ENCODE peak calls at places on chromosomes 3 and 15, in five cellular contexts. F is WERI-Rb-1, I is heart right ventricle, C is Peyer's patch, R is body of pancreas. A is an unnamed sample.

GRCh38 chr15:98801234-98801561 is 152.9 kb downstream of the IGF1R start:
- DNase-seq in F (no peak), I (no peak), R (no peak), C (no peak), A (no peak)

GRCh38 chr3:146166450-146167222 is 5.7 kb upstream of the PLOD2 start:
- DNase-seq in R (peak), I (no peak), F (no peak), C (no peak), A (no peak)

GRCh38 chr15:40511472-40512133 is 40.8 kb downstream of the CHST14 start:
- DNase-seq in C (peak), R (peak), F (no peak), I (peak), A (peak)

GRCh38 chr15:99100245-99101173 is 4.4 kb upstream of the SYNM start:
- DNase-seq in C (peak), R (peak), I (peak), F (peak), A (no peak)

GRCh38 chr15:66777596-66778313 is 75.7 kb downstream of the SMAD6 start:
- DNase-seq in C (no peak), I (no peak), R (no peak), F (no peak), A (no peak)

GRCh38 chr3:64109438-64109837 is 86.1 kb upstream of the PSMD6 start:
- DNase-seq in C (no peak), R (peak), I (peak), F (peak), A (no peak)

GRCh38 chr15:67836477-67836876 is 3.4 kb downstream of the RNU6-1 start:
- DNase-seq in I (no peak), C (peak), F (peak), R (peak), A (no peak)

GRCh38 chr3:158748237-158748828 is 16.1 kb upstream of the RARRES1 start:
- DNase-seq in I (peak), C (peak), R (peak), F (no peak), A (no peak)

GRCh38 chr3:196712514-196713413 is 587 bp downstream of the PIGX start:
- DNase-seq in F (no peak), C (peak), R (peak), I (peak), A (peak)

GRCh38 chr15:85504739-85505676 is 124.6 kb downstream of the AKAP13 start:
- DNase-seq in I (peak), F (peak), R (peak), C (peak), A (peak)

GRCh38 chr3:150370129-150370602 is 37.9 kb upstream of the TSC22D2 start:
- DNase-seq in R (peak), C (peak), I (peak), F (no peak), A (peak)

GRCh38 chr3:32018723-32019564 is 37.4 kb downstream of the ZNF860 start:
- DNase-seq in C (no peak), F (no peak), R (peak), I (peak), A (no peak)

GRCh38 chr3:46830801-46831200 is 32.4 kb downstream of the MYL3 start:
- DNase-seq in C (no peak), F (no peak), R (no peak), I (no peak), A (no peak)

GRCh38 chr15:90205886-90206285 is 4.8 kb downstream of the SEMA4B start:
- DNase-seq in I (no peak), R (no peak), C (no peak), F (no peak), A (no peak)

GRCh38 chr3:178568152-178568753 is 32.0 kb downstream of the KCNMB2 start:
- DNase-seq in I (no peak), C (no peak), R (no peak), F (no peak), A (no peak)

GRCh38 chr3:42518800-42519567 is 16.5 kb downstream of the VIPR1 start:
- DNase-seq in C (no peak), R (no peak), F (peak), I (no peak), A (no peak)

GRCh38 chr3:14774431-14774830 is 44.3 kb upstream of the FGD5 start:
- DNase-seq in C (peak), F (no peak), I (no peak), R (no peak), A (no peak)

GRCh38 chr3:25960776-25961175 is 170.9 kb downstream of the OXSM start:
- DNase-seq in R (no peak), C (no peak), I (no peak), F (no peak), A (no peak)

GRCh38 chr3:147886889-147887288 is 477.7 kb downstream of the ZIC1 start:
- DNase-seq in F (no peak), I (no peak), C (no peak), R (no peak), A (no peak)

GRCh38 chr3:49868951-49869454 is 703 bp downstream of the CAMKV start:
- DNase-seq in F (peak), I (no peak), R (no peak), C (no peak), A (no peak)

GRCh38 chr15:69818529-69818928 is 279.2 kb downstream of the TLE3 start:
- DNase-seq in C (no peak), R (no peak), I (no peak), F (no peak), A (no peak)

DNA sequence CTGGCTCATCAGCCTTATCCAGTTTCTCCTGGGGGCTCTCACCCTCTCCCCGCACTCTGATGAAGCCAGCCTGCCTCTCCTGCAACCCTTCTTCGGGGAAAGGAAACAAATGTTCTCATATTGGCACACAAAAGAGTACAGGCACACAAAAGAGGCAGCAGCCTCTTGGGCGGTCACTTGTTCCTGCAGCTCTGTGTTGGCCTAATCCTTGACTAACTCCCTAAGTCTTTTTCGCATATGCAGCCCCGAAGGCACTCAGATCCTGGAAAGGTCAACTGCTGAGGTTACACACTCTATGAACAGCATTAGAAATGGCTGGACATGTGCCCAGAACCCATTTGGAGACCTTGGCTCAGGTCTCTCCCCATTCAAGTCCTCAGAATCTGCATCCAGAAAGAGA is 7.4 kb upstream of the CAMP start:
- DNase-seq in R (peak), I (peak), C (no peak), F (no peak), A (no peak)
- H3K27ac ChIP-seq in R (peak), I (no peak), C (peak), F (no peak), A (no peak)

GRCh38 chr3:153614563-153614962 is 452.5 kb downstream of the RAP2B start:
- DNase-seq in C (no peak), R (no peak), I (no peak), F (no peak), A (no peak)
- H3K27ac ChIP-seq in C (no peak), R (no peak), I (no peak), F (peak), A (no peak)

GRCh38 chr15:23565395-23566069 is at the start of gene MKRN3:
- DNase-seq in R (no peak), I (no peak), F (peak), C (no peak), A (no peak)
- H3K27ac ChIP-seq in R (no peak), I (no peak), F (peak), C (peak), A (no peak)

GRCh38 chr3:114436182-114436581 is 142.4 kb downstream of the TIGIT start:
- DNase-seq in R (no peak), C (no peak), F (no peak), I (no peak), A (no peak)
- H3K27ac ChIP-seq in R (no peak), C (no peak), F (no peak), I (no peak), A (no peak)

DNA sequence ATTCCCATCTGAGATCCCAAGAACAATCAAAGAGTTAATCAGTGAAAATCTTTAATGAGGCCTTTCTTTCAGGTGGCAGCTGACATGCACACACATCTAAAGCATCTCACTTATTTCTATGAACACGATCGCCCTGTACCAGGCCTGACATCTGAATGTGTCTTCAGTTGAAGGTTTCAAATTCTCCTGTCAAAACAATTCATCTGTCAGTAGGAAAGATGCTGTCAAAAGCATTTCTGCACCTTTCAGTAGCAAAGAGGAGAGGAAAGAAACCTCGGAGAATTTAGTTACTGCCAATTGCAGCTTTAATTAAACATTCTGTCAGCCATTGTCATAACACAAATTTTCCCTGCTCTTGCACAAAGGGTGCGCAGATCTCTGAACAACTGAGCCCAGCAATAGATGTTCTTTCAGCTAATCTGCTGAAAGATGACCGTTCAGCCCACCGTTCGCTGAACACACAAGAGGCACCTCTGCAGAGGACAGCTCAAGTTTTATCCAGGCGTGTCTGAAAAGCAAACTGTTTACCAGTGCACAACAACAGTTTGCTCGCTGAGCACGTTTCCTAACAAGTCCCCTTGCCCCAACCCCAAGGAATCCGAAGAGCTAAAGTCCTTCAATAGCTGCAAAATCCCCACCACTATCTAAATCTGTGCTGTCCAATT is 34.1 kb downstream of the LRIG1 start:
- DNase-seq in I (no peak), R (no peak), C (no peak), F (no peak), A (no peak)
- H3K27ac ChIP-seq in I (no peak), R (no peak), C (no peak), F (no peak), A (no peak)

DNA sequence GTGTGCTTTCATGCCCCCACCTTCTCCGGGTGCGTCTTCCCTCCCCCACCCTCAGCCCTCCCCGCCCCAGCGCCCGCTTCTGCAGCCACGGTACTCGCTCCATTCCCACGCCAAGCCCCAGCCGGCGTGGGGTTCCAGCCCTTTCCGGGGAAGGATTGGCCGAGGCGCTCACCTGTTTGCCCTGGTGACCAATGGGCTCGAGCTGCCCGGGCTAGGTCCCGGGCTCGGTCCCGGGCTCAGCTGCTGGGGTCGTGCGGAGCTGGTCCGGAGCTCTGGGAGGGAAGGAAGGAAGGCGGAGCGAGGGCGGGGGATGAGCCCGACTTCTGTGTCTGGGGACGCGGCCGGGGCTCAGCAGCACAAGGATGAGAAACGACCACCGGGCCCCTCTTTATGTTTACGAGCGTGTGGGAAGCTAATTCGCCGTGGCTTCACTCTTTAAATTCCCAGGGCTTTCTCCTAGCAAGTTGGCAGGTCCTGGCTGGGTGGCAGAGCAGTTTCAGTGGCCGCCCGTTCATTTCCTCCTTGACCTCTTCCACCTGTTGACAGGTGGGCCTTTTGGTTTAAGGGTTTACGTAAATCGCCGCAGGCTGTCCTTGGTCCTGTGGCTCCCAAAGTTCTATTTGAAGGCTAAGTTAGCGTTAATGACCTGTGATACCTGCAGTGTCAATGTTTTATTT is at the start of gene IGSF10:
- DNase-seq in R (peak), F (peak), C (no peak), I (no peak), A (no peak)
- H3K27ac ChIP-seq in R (no peak), F (no peak), C (no peak), I (no peak), A (peak)

DNA sequence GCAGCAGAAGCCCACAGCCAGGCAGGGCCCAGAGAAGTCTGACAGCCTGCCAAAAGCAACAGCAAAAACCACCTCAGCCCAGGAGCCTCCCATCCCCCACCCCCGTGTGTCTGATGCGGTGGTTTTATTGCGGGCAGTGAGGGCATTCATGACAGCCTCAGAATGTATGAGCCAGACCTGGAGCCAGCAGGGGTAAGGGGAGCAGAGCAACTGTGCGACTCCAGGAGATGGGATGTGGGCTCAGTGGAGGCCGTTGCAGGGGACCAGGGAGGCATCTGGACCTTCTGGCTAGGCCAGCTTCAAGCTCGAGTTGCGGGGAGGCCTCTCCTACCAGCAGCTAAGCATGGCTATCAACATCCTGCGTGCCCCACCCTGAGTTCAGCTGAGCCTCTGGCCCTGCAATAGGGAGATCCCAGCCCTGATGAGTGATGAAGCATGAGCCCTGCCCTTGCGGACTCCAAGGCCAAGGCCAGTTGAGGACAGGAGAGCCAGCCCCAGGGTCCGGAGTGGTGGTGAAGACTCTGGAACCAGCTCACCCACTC is 52.5 kb downstream of the CYP11A1 start:
- DNase-seq in R (no peak), C (no peak), F (peak), I (no peak), A (no peak)
- H3K27ac ChIP-seq in R (no peak), C (no peak), F (no peak), I (no peak), A (no peak)

A was measured in breast epithelium.